ENCODE peak calls at places on chromosomes 2 and 18, in four cellular contexts. C is nephron progenitor cell; R is stimulated activated CD8-positive, alpha-beta memory T cell treated with anti-CD3 and anti-CD28 coated beads, Interleukin-15, amount 100 ng/mL, for 48 hours; E is dermis blood vessel endothelial cell. K is an unnamed sample.

GRCh38 chr18:75213610-75214009 is 3.0 kb downstream of the TSHZ1 start:
- DNase-seq in E (peak), R (no peak), C (no peak), K (no peak)

GRCh38 chr2:223999862-224000261 is 39.2 kb downstream of the SERPINE2 start:
- DNase-seq in E (no peak), C (no peak), R (no peak), K (no peak)

GRCh38 chr18:7980661-7981060 is 413.5 kb downstream of the PTPRM start:
- DNase-seq in R (no peak), C (no peak), E (no peak), K (no peak)

GRCh38 chr2:96340493-96341414 is 5.2 kb downstream of the NCAPH start:
- DNase-seq in C (no peak), R (no peak), E (no peak), K (no peak)

GRCh38 chr18:30106356-30106755 is 936.2 kb downstream of the DSC3 start:
- DNase-seq in C (no peak), E (no peak), R (no peak), K (no peak)

GRCh38 chr2:8445580-8445979 is 236.3 kb upstream of the ID2 start:
- DNase-seq in E (no peak), C (peak), R (no peak), K (no peak)

GRCh38 chr18:13392029-13392750 is 173.6 kb downstream of the LDLRAD4 start:
- DNase-seq in C (no peak), R (no peak), E (no peak), K (no peak)

GRCh38 chr2:152471499-152471898 is 136.5 kb downstream of the FMNL2 start:
- DNase-seq in E (no peak), C (no peak), R (no peak), K (no peak)

GRCh38 chr2:15058015-15058414 is 425.5 kb downstream of the LRATD1 start:
- DNase-seq in E (peak), C (no peak), R (no peak), K (no peak)

GRCh38 chr2:9430316-9431293 is 7.2 kb downstream of the CPSF3 start:
- DNase-seq in R (no peak), E (peak), C (no peak), K (no peak)

GRCh38 chr2:99998981-99999380 is 143.4 kb downstream of the AFF3 start:
- DNase-seq in E (no peak), C (no peak), R (no peak), K (no peak)

GRCh38 chr2:95343429-95344207 is 46.5 kb downstream of the KCNIP3 start:
- DNase-seq in E (no peak), R (no peak), C (no peak), K (no peak)

GRCh38 chr2:222594679-222595078 is 61.2 kb downstream of the FARSB start:
- DNase-seq in E (peak), C (no peak), R (no peak), K (no peak)

GRCh38 chr2:237452846-237453245 is 34.2 kb upstream of the MLPH start:
- DNase-seq in R (no peak), E (no peak), C (no peak), K (no peak)

GRCh38 chr2:168587302-168587701 is 131.2 kb downstream of the CERS6 start:
- DNase-seq in C (no peak), E (no peak), R (no peak), K (no peak)

GRCh38 chr2:174787485-174788205 is 23.4 kb upstream of the CHRNA1 start:
- DNase-seq in E (peak), R (no peak), C (no peak), K (peak)

GRCh38 chr2:96260404-96261260 is 5.2 kb downstream of the TMEM127 start:
- DNase-seq in C (peak), R (peak), E (peak), K (peak)

GRCh38 chr2:134155134-134155533 is 98.7 kb upstream of the MGAT5 start:
- DNase-seq in E (no peak), R (no peak), C (no peak), K (no peak)

GRCh38 chr2:168686485-168687191 is 115.8 kb upstream of the NOSTRIN start:
- DNase-seq in E (peak), C (no peak), R (no peak), K (no peak)

GRCh38 chr2:73022024-73022568 is 49.4 kb downstream of the SFXN5 start:
- DNase-seq in R (no peak), E (no peak), C (no peak), K (no peak)

GRCh38 chr2:213238753-213239591 is 45.3 kb upstream of the SPAG16 start:
- DNase-seq in R (no peak), C (no peak), E (peak), K (no peak)

GRCh38 chr18:22846088-22846683 is 86.9 kb upstream of the RBBP8 start:
- DNase-seq in E (peak), R (no peak), C (no peak), K (no peak)

GRCh38 chr2:191500566-191501389 is 177.2 kb upstream of the NABP1 start:
- DNase-seq in C (no peak), E (no peak), R (no peak), K (no peak)

GRCh38 chr18:59918320-59918755 is 18.5 kb downstream of the PMAIP1 start:
- DNase-seq in R (no peak), C (peak), E (peak), K (peak)

GRCh38 chr2:175880-176800 is 87.7 kb downstream of the SH3YL1 start:
- DNase-seq in C (no peak), E (no peak), R (no peak), K (no peak)

GRCh38 chr18:31657823-31658669 is 26.3 kb downstream of the B4GALT6 start:
- DNase-seq in R (peak), E (no peak), C (no peak), K (peak)

K was measured in glutamatergic neuron.